ENCODE peak calls at places on chromosomes 11 and 22, in five cellular contexts. Q is spleen, U is psoas muscle, V is body of pancreas, X is right lobe of liver. J is an unnamed sample. For H3K36me3, the result is how much of the 10 kb centered on the place peaks cover.

GRCh38 chr11:44380009-44380313 is 70.0 kb upstream of the ALX4 start:
- DNase-seq in Q (no peak), U (no peak), V (no peak), X (peak), J (no peak)

GRCh38 chr11:95453616-95454118 is 222.7 kb upstream of the SESN3 start:
- DNase-seq in Q (no peak), U (no peak), V (peak), X (peak), J (no peak)

GRCh38 chr11:69482322-69482721 is 859 bp downstream of the LINC01488 start:
- DNase-seq in Q (peak), U (no peak), V (no peak), X (no peak), J (no peak)

GRCh38 chr11:12086271-12087074 is 23.9 kb upstream of the MICAL2 start:
- DNase-seq in Q (no peak), U (peak), V (peak), X (no peak), J (no peak)

GRCh38 chr11:5631426-5631825 is 6.6 kb downstream of the TRIM34 start:
- DNase-seq in Q (no peak), U (no peak), V (no peak), X (no peak), J (no peak)

GRCh38 chr11:15688351-15688792 is 573.6 kb downstream of the INSC start:
- DNase-seq in Q (no peak), U (peak), V (peak), X (no peak), J (no peak)

GRCh38 chr22:22748297-22748743 is 103.9 kb downstream of the GGTLC2 start:
- DNase-seq in Q (no peak), U (peak), V (peak), X (no peak), J (no peak)

GRCh38 chr11:79052539-79052938 is 388.3 kb downstream of the TENM4 start:
- DNase-seq in Q (no peak), U (no peak), V (peak), X (no peak), J (no peak)

GRCh38 chr22:40487663-40488249 is 117.4 kb downstream of the SGSM3 start:
- DNase-seq in Q (no peak), U (no peak), V (no peak), X (no peak), J (peak)

GRCh38 chr11:11427185-11427944 is 74.3 kb upstream of the CSNK2A3 start:
- DNase-seq in Q (no peak), U (no peak), V (no peak), X (no peak), J (no peak)

GRCh38 chr22:26286091-26286780 is 117.0 kb downstream of the SEZ6L start:
- DNase-seq in Q (no peak), U (no peak), V (no peak), X (no peak), J (no peak)

GRCh38 chr11:83612891-83613766 is 327.0 kb upstream of the CCDC90B start:
- DNase-seq in Q (no peak), U (no peak), V (no peak), X (no peak), J (no peak)

GRCh38 chr11:62770778-62771143 is 435 bp upstream of the TAF6L start:
- DNase-seq in Q (peak), U (no peak), V (peak), X (no peak), J (no peak)

GRCh38 chr11:37657645-37658044 is 1059.6 kb upstream of the RAG2 start:
- DNase-seq in Q (no peak), U (no peak), V (no peak), X (no peak), J (no peak)

GRCh38 chr11:46278387-46279173 is 1.1 kb downstream of the CREB3L1 start:
- DNase-seq in Q (no peak), U (peak), V (peak), X (no peak), J (peak)

GRCh38 chr22:49664371-49664881 is 163.2 kb downstream of the BRD1 start:
- DNase-seq in Q (no peak), U (no peak), V (no peak), X (no peak), J (no peak)

GRCh38 chr22:50074551-50075042 is 10.6 kb downstream of the MLC1 start:
- DNase-seq in Q (no peak), U (no peak), V (peak), X (no peak), J (no peak)

GRCh38 chr11:8019671-8020597 is 32.8 kb downstream of the EIF3F start:
- DNase-seq in Q (no peak), U (peak), V (no peak), X (peak), J (peak)

GRCh38 chr22:22767876-22768602 is 119.6 kb upstream of the IGLL5 start:
- DNase-seq in Q (no peak), U (no peak), V (no peak), X (no peak), J (no peak)

GRCh38 chr11:71381781-71382505 is 66.2 kb downstream of the DHCR7 start:
- DNase-seq in Q (no peak), U (no peak), V (no peak), X (no peak), J (no peak)

GRCh38 chr11:64164392-64165312 is 1.3 kb downstream of the MACROD1 start:
- DNase-seq in Q (no peak), U (peak), V (peak), X (peak), J (no peak)

GRCh38 chr11:76459299-76459698 is 14.5 kb downstream of the EMSY start:
- DNase-seq in Q (no peak), U (no peak), V (no peak), X (no peak), J (no peak)

GRCh38 chr11:67530282-67530592 is 7.0 kb upstream of the CABP2 start:
- DNase-seq in Q (no peak), U (no peak), V (no peak), X (no peak), J (no peak)

GRCh38 chr11:116558504-116559252 is 214.1 kb downstream of the BUD13 start:
- DNase-seq in Q (no peak), U (no peak), V (no peak), X (no peak), J (no peak)

GRCh38 chr11:34157163-34157562 is 51.7 kb downstream of the NAT10 start:
- DNase-seq in Q (no peak), U (no peak), V (no peak), X (peak), J (no peak)

GRCh38 chr11:34154059-34154875 is 48.8 kb downstream of the NAT10 start:
- DNase-seq in Q (no peak), U (no peak), V (no peak), X (no peak), J (no peak)

GRCh38 chr11:34155057-34155758 is 49.8 kb downstream of the NAT10 start:
- DNase-seq in Q (no peak), U (no peak), V (no peak), X (no peak), J (no peak)

GRCh38 chr11:34158661-34159060 is 53.2 kb downstream of the NAT10 start:
- DNase-seq in Q (no peak), U (no peak), V (no peak), X (no peak), J (no peak)

DNA sequence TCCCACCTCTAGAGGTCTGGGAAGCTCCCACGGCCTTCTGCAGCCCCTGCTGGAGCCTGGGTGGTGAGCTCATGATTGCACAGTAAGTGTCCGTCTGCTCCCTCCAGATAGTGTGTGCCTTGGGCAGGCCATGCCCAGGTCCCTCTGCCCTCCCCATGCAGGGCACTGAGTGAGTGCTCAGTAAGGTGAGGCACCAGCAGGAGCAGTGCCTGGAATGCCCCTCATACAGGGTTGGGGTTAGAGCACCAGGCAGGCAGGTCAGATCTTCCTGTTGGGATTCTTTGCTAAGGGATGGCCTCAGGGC is 50.3 kb downstream of the NAT10 start:
- DNase-seq in Q (no peak), U (no peak), V (no peak), X (no peak), J (no peak)
- H3K36me3 ChIP-seq in Q (under half), U (under half), V (under half), X (under half), J (under half)

DNA sequence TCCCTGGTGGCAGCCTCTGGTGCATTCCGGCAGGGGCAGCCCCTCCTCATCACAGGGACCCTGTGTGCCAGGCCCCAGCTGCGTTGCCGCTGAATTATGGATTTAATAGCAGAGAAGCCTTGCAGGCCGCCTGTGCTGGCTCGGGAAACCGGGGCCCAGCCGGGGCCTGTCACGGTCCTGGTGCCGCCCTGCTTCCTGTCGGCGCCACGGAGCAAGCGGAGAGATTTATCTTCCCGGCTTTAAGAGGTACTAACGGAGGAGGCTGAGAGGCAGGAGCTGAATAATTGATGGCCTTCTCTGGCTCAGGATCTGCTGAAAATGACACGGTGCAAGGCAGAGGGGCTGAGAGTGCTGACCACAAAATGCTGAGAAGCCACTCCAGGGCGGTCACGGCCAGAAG is 54.0 kb upstream of the CCDC188 start:
- DNase-seq in Q (no peak), U (no peak), V (no peak), X (no peak), J (no peak)
- H3K27ac ChIP-seq in Q (peak), U (no peak), V (no peak), X (peak), J (no peak)

DNA sequence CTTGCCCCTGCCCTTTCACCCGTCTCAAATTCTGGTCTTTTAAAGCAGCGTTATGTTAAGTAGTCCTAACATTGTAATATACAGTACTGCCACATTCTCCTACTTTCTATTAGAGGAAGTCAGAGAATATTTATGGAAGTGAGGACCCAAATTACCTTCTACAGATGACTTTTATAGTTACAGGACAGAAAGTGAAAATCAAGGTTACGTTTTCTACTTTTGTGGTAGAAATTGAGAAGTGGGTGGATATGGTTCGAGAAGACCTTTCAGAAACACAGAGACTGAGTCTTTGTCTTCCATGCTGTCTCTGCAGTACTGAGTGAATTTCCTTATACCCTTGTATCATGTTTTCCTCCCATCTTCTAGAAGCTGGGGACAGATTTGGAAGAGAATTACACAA is 17.1 kb downstream of the SC5D start:
- DNase-seq in Q (no peak), U (no peak), V (no peak), X (no peak), J (no peak)
- H3K36me3 ChIP-seq in Q (under half), U (under half), V (under half), X (under half), J (under half)

GRCh38 chr11:2653930-2654739 is 45.7 kb downstream of the KCNQ1OT1 start:
- DNase-seq in Q (peak), U (no peak), V (no peak), X (no peak), J (no peak)

GRCh38 chr11:2655320-2655719 is 44.5 kb downstream of the KCNQ1OT1 start:
- DNase-seq in Q (no peak), U (no peak), V (no peak), X (no peak), J (no peak)

GRCh38 chr11:2657697-2658284 is 42.0 kb downstream of the KCNQ1OT1 start:
- DNase-seq in Q (no peak), U (no peak), V (no peak), X (no peak), J (no peak)

GRCh38 chr11:2656859-2657258 is 42.9 kb downstream of the KCNQ1OT1 start:
- DNase-seq in Q (no peak), U (no peak), V (no peak), X (no peak), J (no peak)

DNA sequence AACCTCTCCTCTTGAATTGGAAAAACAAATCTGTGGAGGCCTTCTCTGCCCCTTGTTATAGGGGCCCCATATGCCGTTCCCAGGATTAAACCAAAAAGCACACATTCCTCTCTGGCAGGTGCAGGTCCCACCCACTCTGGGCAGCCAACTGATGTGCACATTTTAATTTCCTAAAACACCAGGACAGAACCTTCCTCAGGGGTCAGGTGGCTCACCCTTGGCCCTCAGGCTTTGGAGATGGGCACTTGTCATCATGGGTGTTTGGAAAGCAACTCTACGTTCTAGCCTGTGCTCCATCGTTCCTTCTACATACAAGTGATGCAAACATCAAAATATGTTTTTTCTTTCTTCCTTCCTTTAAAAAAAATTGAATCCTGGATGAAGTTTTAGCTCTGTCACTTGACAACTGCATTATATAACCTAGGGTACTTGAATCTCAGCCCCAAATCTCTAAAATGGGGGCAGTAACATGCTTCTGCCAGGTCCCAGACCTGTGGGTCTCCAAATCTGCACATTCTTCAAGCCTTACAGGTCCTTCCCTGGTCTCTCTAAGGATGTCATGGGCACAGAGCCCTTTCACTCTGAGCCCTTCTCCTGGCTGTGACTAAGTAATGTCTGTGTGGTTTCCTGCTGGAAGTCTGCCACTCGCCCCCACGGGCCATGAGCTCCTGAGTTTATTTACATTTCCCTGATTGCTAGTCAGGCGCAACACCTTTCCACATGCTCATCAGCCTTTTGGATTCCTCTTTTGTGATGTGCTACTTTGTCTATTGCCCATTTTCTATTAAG is 43.8 kb downstream of the KCNQ1OT1 start:
- DNase-seq in Q (no peak), U (no peak), V (peak), X (no peak), J (no peak)
- H3K27ac ChIP-seq in Q (no peak), U (no peak), V (no peak), X (no peak), J (no peak)

DNA sequence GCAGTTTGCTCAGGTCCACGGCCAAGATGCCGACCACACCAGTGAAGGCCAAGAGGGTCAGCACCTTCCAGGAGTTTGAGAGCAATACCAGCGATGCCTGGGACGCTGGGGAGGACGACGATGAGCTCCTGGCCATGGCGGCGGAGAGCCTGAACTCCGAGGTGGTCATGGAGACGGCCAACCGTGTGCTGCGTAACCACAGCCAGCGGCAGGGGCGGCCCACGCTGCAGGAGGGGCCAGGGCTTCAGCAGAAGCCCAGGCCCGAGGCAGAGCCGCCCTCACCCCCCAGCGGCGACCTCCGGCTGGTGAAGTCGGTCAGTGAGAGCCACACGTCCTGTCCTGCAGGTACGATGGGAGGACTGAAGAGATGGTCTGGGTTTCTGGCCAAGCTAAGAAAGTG is 31.0 kb downstream of the TBC1D22A start:
- DNase-seq in Q (peak), U (no peak), V (no peak), X (no peak), J (no peak)
- H3K36me3 ChIP-seq in Q (under half), U (under half), V (under half), X (under half), J (half or more)

J was measured in naive thymus-derived CD4-positive, alpha-beta T cell.